ENCODE peak calls at places on chromosomes 1 and 21, in seven cellular contexts. One of them, this sample, is unnamed.

GRCh38 chr1:240031414-240031813 is 60.3 kb upstream of the FMN2 start:
- DNase-seq in fibroblast of lung: peak; percentile 50
- DNase-seq in astrocyte of the cerebellum: no peak
- DNase-seq in NB4: no peak
- DNase-seq in BE2C: no peak
- DNase-seq in kidney: no peak
- DNase-seq in GM23338: no peak
- DNase-seq in this sample: peak; percentile 69

GRCh38 chr21:18384771-18385170 is 18.8 kb downstream of the TMPRSS15 start:
- DNase-seq in fibroblast of lung: no peak
- DNase-seq in astrocyte of the cerebellum: peak; percentile 5
- DNase-seq in NB4: peak; percentile 27
- DNase-seq in BE2C: no peak
- DNase-seq in kidney: no peak
- DNase-seq in GM23338: peak; percentile 76
- DNase-seq in this sample: peak; percentile 60

GRCh38 chr1:92961131-92961895 is at the start of gene DIPK1A:
- DNase-seq in fibroblast of lung: peak; percentile 77
- DNase-seq in astrocyte of the cerebellum: peak; percentile 31
- DNase-seq in NB4: peak; percentile 84
- DNase-seq in BE2C: peak; percentile 76
- DNase-seq in kidney: peak; percentile 92
- DNase-seq in GM23338: peak; percentile 87
- DNase-seq in this sample: peak; percentile 78

GRCh38 chr1:3246251-3246650 is 177.2 kb downstream of the PRDM16 start:
- DNase-seq in fibroblast of lung: no peak
- DNase-seq in astrocyte of the cerebellum: no peak
- DNase-seq in NB4: no peak
- DNase-seq in BE2C: no peak
- DNase-seq in kidney: no peak
- DNase-seq in GM23338: no peak
- DNase-seq in this sample: no peak

GRCh38 chr1:13749543-13750307 is 49.7 kb downstream of the PRDM2 start:
- DNase-seq in fibroblast of lung: peak; percentile 49
- DNase-seq in astrocyte of the cerebellum: no peak
- DNase-seq in NB4: peak; percentile 77
- DNase-seq in BE2C: peak; percentile 33
- DNase-seq in kidney: peak; percentile 92
- DNase-seq in GM23338: peak; percentile 69
- DNase-seq in this sample: peak; percentile 52

GRCh38 chr1:55472784-55473183 is 257.6 kb upstream of the USP24 start:
- DNase-seq in fibroblast of lung: no peak
- DNase-seq in astrocyte of the cerebellum: peak; percentile 19
- DNase-seq in NB4: no peak
- DNase-seq in BE2C: no peak
- DNase-seq in kidney: peak; percentile 67
- DNase-seq in GM23338: no peak
- DNase-seq in this sample: peak; percentile 37

GRCh38 chr21:38467911-38468310 is 30.4 kb downstream of the ERG start:
- DNase-seq in fibroblast of lung: no peak
- DNase-seq in astrocyte of the cerebellum: no peak
- DNase-seq in NB4: peak; percentile 25
- DNase-seq in BE2C: no peak
- DNase-seq in kidney: no peak
- DNase-seq in GM23338: peak; percentile 71
- DNase-seq in this sample: no peak

GRCh38 chr1:101262601-101263348 is 26.0 kb downstream of the S1PR1 start:
- DNase-seq in fibroblast of lung: no peak
- DNase-seq in astrocyte of the cerebellum: no peak
- DNase-seq in NB4: peak; percentile 84
- DNase-seq in BE2C: no peak
- DNase-seq in kidney: no peak
- DNase-seq in GM23338: peak; percentile 18
- DNase-seq in this sample: peak; percentile 54

GRCh38 chr1:197768014-197768413 is 7.3 kb downstream of the DENND1B start:
- DNase-seq in fibroblast of lung: no peak
- DNase-seq in astrocyte of the cerebellum: no peak
- DNase-seq in NB4: no peak
- DNase-seq in BE2C: no peak
- DNase-seq in kidney: no peak
- DNase-seq in GM23338: no peak
- DNase-seq in this sample: no peak

GRCh38 chr1:13851726-13852125 is 151.7 kb downstream of the PRDM2 start:
- DNase-seq in fibroblast of lung: no peak
- DNase-seq in astrocyte of the cerebellum: no peak
- DNase-seq in NB4: no peak
- DNase-seq in BE2C: no peak
- DNase-seq in kidney: no peak
- DNase-seq in GM23338: no peak
- DNase-seq in this sample: no peak

GRCh38 chr1:243917177-243917862 is 67.3 kb upstream of the AKT3 start:
- DNase-seq in fibroblast of lung: peak; percentile 77
- DNase-seq in astrocyte of the cerebellum: peak; percentile 34
- DNase-seq in NB4: peak; percentile 44
- DNase-seq in BE2C: peak; percentile 49
- DNase-seq in kidney: peak; percentile 75
- DNase-seq in GM23338: peak; percentile 83
- DNase-seq in this sample: peak; percentile 82

GRCh38 chr1:23555225-23555801 is 4.0 kb downstream of the ID3 start:
- DNase-seq in fibroblast of lung: peak; percentile 61
- DNase-seq in astrocyte of the cerebellum: no peak
- DNase-seq in NB4: no peak
- DNase-seq in BE2C: peak; percentile 52
- DNase-seq in kidney: no peak
- DNase-seq in GM23338: peak; percentile 64
- DNase-seq in this sample: peak; percentile 61

GRCh38 chr1:221166559-221167318 is 287.5 kb downstream of the HLX start:
- DNase-seq in fibroblast of lung: no peak
- DNase-seq in astrocyte of the cerebellum: no peak
- DNase-seq in NB4: peak; percentile 92
- DNase-seq in BE2C: no peak
- DNase-seq in kidney: no peak
- DNase-seq in GM23338: no peak
- DNase-seq in this sample: no peak

GRCh38 chr1:113035086-113035485 is 37.9 kb upstream of the LRIG2 start:
- DNase-seq in fibroblast of lung: no peak
- DNase-seq in astrocyte of the cerebellum: no peak
- DNase-seq in NB4: no peak
- DNase-seq in BE2C: no peak
- DNase-seq in kidney: no peak
- DNase-seq in GM23338: no peak
- DNase-seq in this sample: no peak

GRCh38 chr1:234089396-234089795 is 184.9 kb downstream of the SLC35F3 start:
- DNase-seq in fibroblast of lung: no peak
- DNase-seq in astrocyte of the cerebellum: no peak
- DNase-seq in NB4: no peak
- DNase-seq in BE2C: no peak
- DNase-seq in kidney: no peak
- DNase-seq in GM23338: peak; percentile 68
- DNase-seq in this sample: no peak

GRCh38 chr1:212269306-212269705 is 15.9 kb upstream of the PPP2R5A start:
- DNase-seq in fibroblast of lung: no peak
- DNase-seq in astrocyte of the cerebellum: no peak
- DNase-seq in NB4: no peak
- DNase-seq in BE2C: no peak
- DNase-seq in kidney: no peak
- DNase-seq in GM23338: peak; percentile 55
- DNase-seq in this sample: peak; percentile 23

GRCh38 chr1:172466795-172467407 is 23.0 kb upstream of the PIGC start:
- DNase-seq in fibroblast of lung: no peak
- DNase-seq in astrocyte of the cerebellum: no peak
- DNase-seq in NB4: no peak
- DNase-seq in BE2C: no peak
- DNase-seq in kidney: no peak
- DNase-seq in GM23338: no peak
- DNase-seq in this sample: peak; percentile 10

GRCh38 chr1:153001382-153001781 is at the start of gene SPRR3:
- DNase-seq in fibroblast of lung: no peak
- DNase-seq in astrocyte of the cerebellum: no peak
- DNase-seq in NB4: peak; percentile 2
- DNase-seq in BE2C: no peak
- DNase-seq in kidney: no peak
- DNase-seq in GM23338: no peak
- DNase-seq in this sample: no peak

GRCh38 chr1:32240140-32240951 is 6.7 kb upstream of the FAM167B start:
- DNase-seq in fibroblast of lung: peak; percentile 48
- DNase-seq in astrocyte of the cerebellum: no peak
- DNase-seq in NB4: peak; percentile 57
- DNase-seq in BE2C: peak; percentile 46
- DNase-seq in kidney: peak; percentile 93
- DNase-seq in GM23338: peak; percentile 99
- DNase-seq in this sample: no peak

GRCh38 chr1:34640654-34641401 is 114.0 kb upstream of the GJB5 start:
- DNase-seq in fibroblast of lung: no peak
- DNase-seq in astrocyte of the cerebellum: no peak
- DNase-seq in NB4: no peak
- DNase-seq in BE2C: no peak
- DNase-seq in kidney: no peak
- DNase-seq in GM23338: peak; percentile 29
- DNase-seq in this sample: no peak

GRCh38 chr1:180530501-180530900 is 28.1 kb upstream of the ACBD6 start:
- DNase-seq in fibroblast of lung: peak; percentile 40
- DNase-seq in astrocyte of the cerebellum: no peak
- DNase-seq in NB4: no peak
- DNase-seq in BE2C: no peak
- DNase-seq in kidney: no peak
- DNase-seq in GM23338: peak; percentile 65
- DNase-seq in this sample: peak; percentile 94
- TF ChIP-seq CTCF in fibroblast of lung: no peak
- TF ChIP-seq CTCF in astrocyte of the cerebellum: no peak
- TF ChIP-seq CTCF in NB4: no peak
- TF ChIP-seq CTCF in BE2C: no peak
- TF ChIP-seq CTCF in kidney: no peak
- TF ChIP-seq CTCF in GM23338: no peak
- TF ChIP-seq CTCF in this sample: no peak

GRCh38 chr1:87684194-87684593 is 355.5 kb downstream of the LMO4 start:
- DNase-seq in fibroblast of lung: peak; percentile 67
- DNase-seq in astrocyte of the cerebellum: peak; percentile 5
- DNase-seq in NB4: no peak
- DNase-seq in BE2C: no peak
- DNase-seq in kidney: peak; percentile 60
- DNase-seq in GM23338: peak; percentile 31
- DNase-seq in this sample: peak; percentile 56

GRCh38 chr1:87686137-87686490 is 357.4 kb downstream of the LMO4 start:
- DNase-seq in fibroblast of lung: no peak
- DNase-seq in astrocyte of the cerebellum: no peak
- DNase-seq in NB4: no peak
- DNase-seq in BE2C: no peak
- DNase-seq in kidney: no peak
- DNase-seq in GM23338: no peak
- DNase-seq in this sample: no peak

GRCh38 chr1:87686671-87687070 is 358.0 kb downstream of the LMO4 start:
- DNase-seq in fibroblast of lung: no peak
- DNase-seq in astrocyte of the cerebellum: no peak
- DNase-seq in NB4: no peak
- DNase-seq in BE2C: no peak
- DNase-seq in kidney: no peak
- DNase-seq in GM23338: no peak
- DNase-seq in this sample: no peak

GRCh38 chr1:87684786-87685185 is 356.1 kb downstream of the LMO4 start:
- DNase-seq in fibroblast of lung: peak; percentile 74
- DNase-seq in astrocyte of the cerebellum: peak; percentile 31
- DNase-seq in NB4: no peak
- DNase-seq in BE2C: no peak
- DNase-seq in kidney: no peak
- DNase-seq in GM23338: peak; percentile 11
- DNase-seq in this sample: peak; percentile 58

GRCh38 chr1:87685366-87686136 is 356.9 kb downstream of the LMO4 start:
- DNase-seq in fibroblast of lung: peak; percentile 49
- DNase-seq in astrocyte of the cerebellum: no peak
- DNase-seq in NB4: no peak
- DNase-seq in BE2C: no peak
- DNase-seq in kidney: no peak
- DNase-seq in GM23338: peak; percentile 45
- DNase-seq in this sample: peak; percentile 34
- H3K4me3 ChIP-seq in fibroblast of lung: peak overlapping the region; percentile 1
- H3K4me3 ChIP-seq in astrocyte of the cerebellum: no peak overlapping the region
- H3K4me3 ChIP-seq in NB4: no peak overlapping the region
- H3K4me3 ChIP-seq in BE2C: no peak overlapping the region
- H3K4me3 ChIP-seq in kidney: no peak overlapping the region
- H3K4me3 ChIP-seq in GM23338: peak overlapping the region; percentile 42
- H3K4me3 ChIP-seq in this sample: peak overlapping the region; percentile 1

GRCh38 chr1:30422251-30422650 is 301.1 kb downstream of the MATN1 start:
- DNase-seq in fibroblast of lung: no peak
- DNase-seq in astrocyte of the cerebellum: no peak
- DNase-seq in NB4: no peak
- DNase-seq in BE2C: no peak
- DNase-seq in kidney: no peak
- DNase-seq in GM23338: no peak
- DNase-seq in this sample: no peak

GRCh38 chr1:30425046-30425445 is 298.3 kb downstream of the MATN1 start:
- DNase-seq in fibroblast of lung: no peak
- DNase-seq in astrocyte of the cerebellum: no peak
- DNase-seq in NB4: no peak
- DNase-seq in BE2C: no peak
- DNase-seq in kidney: no peak
- DNase-seq in GM23338: no peak
- DNase-seq in this sample: no peak

GRCh38 chr1:30423570-30423969 is 299.8 kb downstream of the MATN1 start:
- DNase-seq in fibroblast of lung: no peak
- DNase-seq in astrocyte of the cerebellum: no peak
- DNase-seq in NB4: no peak
- DNase-seq in BE2C: no peak
- DNase-seq in kidney: no peak
- DNase-seq in GM23338: no peak
- DNase-seq in this sample: no peak

DNA sequence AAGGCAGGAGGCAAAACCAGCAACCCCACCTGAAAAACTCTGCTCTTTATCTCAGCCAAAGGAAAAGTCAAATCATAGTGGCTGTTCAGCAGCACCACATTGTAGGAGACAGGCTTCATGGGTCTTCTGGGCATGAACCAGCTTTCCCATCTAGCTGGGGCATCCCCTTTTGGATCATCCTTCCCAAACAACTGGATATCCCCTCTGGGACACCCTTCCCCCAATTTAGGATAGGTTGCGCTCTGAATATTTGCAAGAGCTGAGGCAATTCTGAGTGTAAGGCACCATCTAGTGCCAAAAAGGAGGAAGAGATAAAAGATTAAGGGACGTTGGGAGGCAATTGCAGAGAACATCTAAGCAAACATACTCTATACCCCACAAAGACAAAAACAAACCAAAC is 295.8 kb downstream of the MATN1 start:
- DNase-seq in fibroblast of lung: no peak
- DNase-seq in astrocyte of the cerebellum: no peak
- DNase-seq in NB4: no peak
- DNase-seq in BE2C: no peak
- DNase-seq in kidney: no peak
- DNase-seq in GM23338: peak; percentile 62
- DNase-seq in this sample: no peak
- TF ChIP-seq CTCF in fibroblast of lung: no peak
- TF ChIP-seq CTCF in astrocyte of the cerebellum: no peak
- TF ChIP-seq CTCF in NB4: no peak
- TF ChIP-seq CTCF in BE2C: no peak
- TF ChIP-seq CTCF in kidney: no peak
- TF ChIP-seq CTCF in GM23338: peak; percentile 71
- TF ChIP-seq CTCF in this sample: no peak

DNA sequence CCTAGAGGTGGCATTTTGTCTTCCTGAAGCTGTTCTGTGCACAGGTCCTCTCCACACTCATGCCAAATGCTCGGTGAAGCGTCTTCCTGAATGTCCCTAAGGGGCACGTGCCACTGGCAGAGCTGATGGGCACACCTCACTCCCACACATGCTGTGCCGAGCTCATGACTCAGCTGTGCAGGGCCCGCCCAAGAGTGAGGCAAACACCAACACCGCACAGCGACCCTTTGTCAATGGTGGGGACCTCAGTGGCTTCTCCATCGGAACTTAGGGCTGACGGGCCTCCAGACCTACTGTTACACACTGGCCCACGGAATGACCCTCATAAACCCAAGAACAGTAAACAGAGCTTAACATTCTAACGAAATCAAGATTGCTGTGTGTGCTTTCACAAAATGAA is 89.2 kb downstream of the SIM2 start:
- DNase-seq in fibroblast of lung: no peak
- DNase-seq in astrocyte of the cerebellum: no peak
- DNase-seq in NB4: peak; percentile 93
- DNase-seq in BE2C: no peak
- DNase-seq in kidney: peak; percentile 89
- DNase-seq in GM23338: no peak
- DNase-seq in this sample: no peak
- H3K4me3 ChIP-seq in fibroblast of lung: no peak overlapping the region
- H3K4me3 ChIP-seq in astrocyte of the cerebellum: no peak overlapping the region
- H3K4me3 ChIP-seq in NB4: peak overlapping the region; percentile 53
- H3K4me3 ChIP-seq in BE2C: no peak overlapping the region
- H3K4me3 ChIP-seq in kidney: no peak overlapping the region
- H3K4me3 ChIP-seq in GM23338: no peak overlapping the region
- H3K4me3 ChIP-seq in this sample: no peak overlapping the region

This sample was measured in choroid plexus epithelial cell.